ENCODE peak calls at places on chromosomes 13 and 19, in six cellular contexts. N is stomach, Q is body of pancreas, A is upper lobe of left lung, K is A549, D is prostate gland. U is an unnamed sample.

GRCh38 chr19:10797541-10798256 is 38.3 kb downstream of the TMED1 start:
- DNase-seq in N (no peak), Q (no peak), A (no peak), K (no peak), D (no peak), U (no peak)

GRCh38 chr19:6587093-6587820 is 3.7 kb downstream of the CD70 start:
- DNase-seq in N (no peak), Q (no peak), A (no peak), K (no peak), D (no peak), U (no peak)

GRCh38 chr13:113491418-113491883 is 940 bp upstream of the DCUN1D2 start:
- DNase-seq in N (peak), Q (peak), A (peak), K (peak), D (no peak), U (no peak)

GRCh38 chr19:52369463-52370340 is at the start of gene ZNF880:
- DNase-seq in N (peak), Q (peak), A (peak), K (peak), D (peak), U (peak)

GRCh38 chr19:34474233-34474989 is 7.1 kb upstream of the WTIP start:
- DNase-seq in N (no peak), Q (no peak), A (no peak), K (no peak), D (no peak), U (peak)

GRCh38 chr19:12930002-12930645 is 3.4 kb downstream of the FARSA start:
- DNase-seq in N (no peak), Q (no peak), A (peak), K (no peak), D (no peak), U (no peak)

GRCh38 chr13:28623782-28624706 is 34.9 kb upstream of the POMP start:
- DNase-seq in N (no peak), Q (no peak), A (no peak), K (no peak), D (no peak), U (no peak)

GRCh38 chr13:67238861-67239260 is 8.7 kb upstream of the PCDH9 start:
- DNase-seq in N (no peak), Q (no peak), A (no peak), K (no peak), D (no peak), U (no peak)

GRCh38 chr19:3893509-3894179 is 13.2 kb downstream of the ATCAY start:
- DNase-seq in N (peak), Q (no peak), A (no peak), K (no peak), D (no peak), U (no peak)

GRCh38 chr19:55340144-55340783 is 588 bp downstream of the KMT5C start:
- DNase-seq in N (no peak), Q (no peak), A (no peak), K (peak), D (no peak), U (no peak)

GRCh38 chr19:13813147-13813546 is 17.9 kb downstream of the ZSWIM4 start:
- DNase-seq in N (no peak), Q (no peak), A (no peak), K (no peak), D (no peak), U (no peak)

GRCh38 chr13:101399365-101399764 is 16.9 kb downstream of the NALCN start:
- DNase-seq in N (no peak), Q (no peak), A (no peak), K (no peak), D (no peak), U (no peak)

GRCh38 chr19:51546650-51547396 is 15.4 kb upstream of the SIGLEC6 start:
- DNase-seq in N (no peak), Q (no peak), A (no peak), K (no peak), D (no peak), U (peak)

GRCh38 chr19:37929512-37929911 is 22.5 kb downstream of the SIPA1L3 start:
- DNase-seq in N (no peak), Q (no peak), A (no peak), K (no peak), D (no peak), U (no peak)

GRCh38 chr13:21012211-21012610 is 49.2 kb downstream of the LATS2 start:
- DNase-seq in N (no peak), Q (no peak), A (no peak), K (no peak), D (no peak), U (peak)

GRCh38 chr13:29958476-29958875 is 108.1 kb upstream of the UBL3 start:
- DNase-seq in N (no peak), Q (no peak), A (no peak), K (no peak), D (no peak), U (no peak)

GRCh38 chr13:40181203-40181845 is 485.1 kb downstream of the FOXO1 start:
- DNase-seq in N (no peak), Q (peak), A (no peak), K (peak), D (no peak), U (no peak)

GRCh38 chr19:33442706-33443105 is 69.2 kb downstream of the CEBPG start:
- DNase-seq in N (no peak), Q (no peak), A (no peak), K (no peak), D (no peak), U (peak)

GRCh38 chr19:32718286-32718685 is 1.3 kb upstream of the TDRD12 start:
- DNase-seq in N (no peak), Q (no peak), A (no peak), K (no peak), D (peak), U (no peak)

GRCh38 chr13:84873951-84874350 is 925.3 kb downstream of the SLITRK6 start:
- DNase-seq in N (no peak), Q (no peak), A (no peak), K (no peak), D (no peak), U (no peak)

GRCh38 chr13:77415253-77416127 is 88.6 kb upstream of the MYCBP2 start:
- DNase-seq in N (no peak), Q (no peak), A (no peak), K (no peak), D (no peak), U (peak)

GRCh38 chr19:10270616-10271394 is at the start of gene ICAM1:
- DNase-seq in N (peak), Q (peak), A (peak), K (no peak), D (peak), U (peak)

GRCh38 chr13:97380696-97381095 is 53.3 kb upstream of the RAP2A start:
- DNase-seq in N (no peak), Q (no peak), A (no peak), K (no peak), D (no peak), U (no peak)

GRCh38 chr13:43232866-43233265 is 209.5 kb downstream of the DNAJC15 start:
- DNase-seq in N (no peak), Q (no peak), A (no peak), K (peak), D (no peak), U (no peak)

GRCh38 chr13:40453666-40454030 is 212.8 kb downstream of the FOXO1 start:
- DNase-seq in N (no peak), Q (no peak), A (no peak), K (no peak), D (no peak), U (no peak)

GRCh38 chr19:37920591-37921450 is 13.8 kb downstream of the SIPA1L3 start:
- DNase-seq in N (peak), Q (no peak), A (peak), K (no peak), D (no peak), U (no peak)

GRCh38 chr19:991174-991931 is 7.2 kb downstream of the WDR18 start:
- DNase-seq in N (no peak), Q (no peak), A (peak), K (peak), D (no peak), U (no peak)

GRCh38 chr19:53507523-53508442 is 30.2 kb upstream of the ZNF331 start:
- DNase-seq in N (no peak), Q (no peak), A (no peak), K (no peak), D (no peak), U (no peak)

GRCh38 chr13:101942038-101942437 is 459.8 kb downstream of the FGF14 start:
- DNase-seq in N (no peak), Q (no peak), A (no peak), K (peak), D (no peak), U (peak)

GRCh38 chr13:81393686-81394085 is 1052.8 kb upstream of the SPRY2 start:
- DNase-seq in N (no peak), Q (no peak), A (no peak), K (no peak), D (no peak), U (no peak)

GRCh38 chr19:51282335-51282734 is 29.1 kb upstream of the IGLON5 start:
- DNase-seq in N (no peak), Q (no peak), A (no peak), K (no peak), D (no peak), U (peak)

GRCh38 chr19:34220472-34221063 is 33.8 kb upstream of the GARRE1 start:
- DNase-seq in N (peak), Q (peak), A (no peak), K (peak), D (peak), U (peak)

GRCh38 chr13:21124853-21125252 is 51.5 kb downstream of the SKA3 start:
- DNase-seq in N (no peak), Q (no peak), A (no peak), K (peak), D (peak), U (peak)

GRCh38 chr13:110347088-110347487 is 40.0 kb downstream of the COL4A2 start:
- DNase-seq in N (no peak), Q (no peak), A (no peak), K (no peak), D (no peak), U (no peak)

GRCh38 chr13:110349239-110349638 is 42.2 kb downstream of the COL4A2 start:
- DNase-seq in N (no peak), Q (no peak), A (no peak), K (no peak), D (no peak), U (peak)

GRCh38 chr13:110347535-110348308 is 40.6 kb downstream of the COL4A2 start:
- DNase-seq in N (no peak), Q (no peak), A (no peak), K (peak), D (peak), U (peak)

GRCh38 chr13:110348751-110349150 is 41.7 kb downstream of the COL4A2 start:
- DNase-seq in N (no peak), Q (no peak), A (no peak), K (no peak), D (no peak), U (no peak)

DNA sequence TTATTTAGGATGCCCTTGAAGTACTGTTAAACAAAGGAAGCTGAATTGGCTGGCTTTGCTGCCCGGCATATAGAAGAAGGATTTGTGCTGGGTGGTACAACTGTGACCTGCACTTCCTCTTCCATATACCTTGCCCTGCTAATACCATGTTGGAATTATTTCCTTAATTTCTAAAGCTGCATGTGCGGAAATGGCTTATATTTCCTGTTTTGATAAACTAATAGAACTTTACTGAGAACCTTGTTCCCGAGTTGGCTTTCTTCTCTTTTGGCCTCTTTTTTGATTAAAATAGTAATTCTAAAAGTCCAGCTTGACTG is 41.2 kb downstream of the COL4A2 start:
- DNase-seq in N (no peak), Q (no peak), A (no peak), K (no peak), D (no peak), U (no peak)
- H3K4me3 ChIP-seq in N (no peak), Q (no peak), A (no peak), K (no peak), D (no peak), U (no peak)

GRCh38 chr19:29817316-29817715 is 5.5 kb downstream of the CCNE1 start:
- DNase-seq in N (no peak), Q (no peak), A (no peak), K (no peak), D (no peak), U (no peak)
- TF ChIP-seq POLR2A in N (no peak), Q (no peak), A (no peak), K (no peak), D (no peak), U (no peak)

GRCh38 chr13:22561581-22561980 is 619.2 kb upstream of the SGCG start:
- DNase-seq in N (no peak), Q (no peak), A (no peak), K (no peak), D (no peak), U (no peak)
- TF ChIP-seq CTCF in N (no peak), Q (no peak), A (no peak), K (no peak), D (no peak), U (no peak)

GRCh38 chr13:49996951-49997895 is at the start of gene TRIM13:
- DNase-seq in N (peak), Q (peak), A (peak), K (peak), D (peak), U (peak)

GRCh38 chr13:49997935-49998334 is 1.1 kb downstream of the TRIM13 start:
- DNase-seq in N (no peak), Q (no peak), A (no peak), K (no peak), D (peak), U (no peak)

GRCh38 chr13:49995535-49996165 is 1.2 kb upstream of the TRIM13 start:
- DNase-seq in N (no peak), Q (no peak), A (no peak), K (no peak), D (no peak), U (no peak)

GRCh38 chr13:49998714-49999624 is 2.1 kb downstream of the TRIM13 start:
- DNase-seq in N (no peak), Q (no peak), A (no peak), K (no peak), D (no peak), U (no peak)

GRCh38 chr13:49996166-49996915 is 501 bp upstream of the TRIM13 start:
- DNase-seq in N (peak), Q (peak), A (peak), K (peak), D (peak), U (peak)
- H3K4me3 ChIP-seq in N (peak), Q (peak), A (peak), K (peak), D (peak), U (peak)

GRCh38 chr19:46746281-46746965 is at the start of gene STRN4:
- DNase-seq in N (peak), Q (no peak), A (peak), K (no peak), D (no peak), U (no peak)
- TF ChIP-seq POLR2A in N (no peak), Q (no peak), A (peak), K (peak), D (peak), U (no peak)